ENCODE peak calls at places on chromosomes 11 and 22, in nine cellular contexts. V is heart left ventricle; L is cardiac muscle cell; S is fibroblast of the conjunctiva; K is hypothalamus; D is AG04450; U is effector CD4-positive, alpha-beta T cell; N is iris pigment epithelial cell; E is brain pericyte. Z is an unnamed sample.

GRCh38 chr22:20380486-20380885 is 13.5 kb upstream of the ZNF74 start:
- DNase-seq in V (no peak), N (no peak), U (no peak), K (no peak), S (no peak), E (no peak), D (no peak), L (no peak), Z (no peak)

GRCh38 chr11:111871693-111872161 is 346 bp upstream of the ALG9 start:
- DNase-seq in K (no peak), L (no peak), N (no peak), D (no peak), U (no peak), S (no peak), E (no peak), V (no peak), Z (no peak)

GRCh38 chr11:92632510-92632909 is 336.9 kb upstream of the MTNR1B start:
- DNase-seq in V (no peak), U (no peak), N (no peak), L (no peak), K (no peak), E (no peak), S (no peak), D (no peak), Z (no peak)

GRCh38 chr22:28802595-28803087 is 2.3 kb upstream of the XBP1 start:
- DNase-seq in K (no peak), S (no peak), D (no peak), V (no peak), E (no peak), L (no peak), N (no peak), U (no peak), Z (peak; percentile 31)

GRCh38 chr22:49533886-49534285 is 293.8 kb downstream of the BRD1 start:
- DNase-seq in L (no peak), U (no peak), D (no peak), E (no peak), S (no peak), N (no peak), K (no peak), V (peak; percentile 33), Z (no peak)

GRCh38 chr11:61347916-61348461 is 13.7 kb downstream of the CYB561A3 start:
- DNase-seq in U (no peak), D (no peak), K (no peak), L (no peak), E (no peak), S (no peak), N (peak; percentile 55), V (no peak), Z (no peak)

GRCh38 chr11:111351374-111352081 is 27.5 kb downstream of the POU2AF1 start:
- DNase-seq in S (no peak), U (no peak), E (no peak), L (no peak), N (no peak), K (no peak), D (no peak), V (no peak), Z (no peak)

GRCh38 chr22:46054878-46055158 is 77.9 kb upstream of the WNT7B start:
- DNase-seq in S (no peak), U (no peak), N (no peak), V (no peak), D (no peak), K (no peak), L (no peak), E (no peak), Z (no peak)

GRCh38 chr11:76543006-76543703 is 98.3 kb downstream of the EMSY start:
- DNase-seq in S (no peak), V (no peak), D (no peak), K (no peak), L (peak; percentile 55), E (no peak), U (no peak), N (no peak), Z (no peak)

GRCh38 chr11:46238078-46238966 is 39.1 kb upstream of the CREB3L1 start:
- DNase-seq in K (no peak), V (peak; percentile 90), N (peak; percentile 69), S (no peak), L (peak; percentile 83), U (peak; percentile 39), D (no peak), E (no peak), Z (peak; percentile 55)

GRCh38 chr11:129911298-129911697 is 15.9 kb upstream of the NFRKB start:
- DNase-seq in D (no peak), L (no peak), K (no peak), U (no peak), N (peak; percentile 60), V (no peak), E (no peak), S (no peak), Z (no peak)

GRCh38 chr11:61816736-61817455 is at the start of gene FADS1:
- DNase-seq in L (peak; percentile 99), E (peak; percentile 79), K (peak; percentile 86), U (peak; percentile 76), V (peak; percentile 95), S (peak; percentile 91), N (peak; percentile 94), D (peak; percentile 89), Z (peak; percentile 51)

Z was measured in naive thymus-derived CD4-positive, alpha-beta T cell.